ENCODE peak calls at places on chromosomes 1 and 21, in ten cellular contexts. O, R, Z, B, V, G, E, Q, U and T are unnamed samples.

GRCh38 chr1:79322511-79323027 is 316.0 kb upstream of the ADGRL4 start:
- DNase-seq in O (no peak), R (no peak), Z (no peak), B (no peak), V (peak; percentile 12), G (no peak), E (no peak), Q (no peak), U (no peak), T (no peak)

GRCh38 chr1:159229896-159230295 is 25.2 kb downstream of the ACKR1 start:
- DNase-seq in O (no peak), R (no peak), Z (no peak), B (no peak), V (no peak), G (no peak), E (no peak), Q (no peak), U (no peak), T (no peak)

GRCh38 chr1:60436148-60436547 is 362.6 kb upstream of the C1orf87 start:
- DNase-seq in O (no peak), R (no peak), Z (no peak), B (no peak), V (no peak), G (no peak), E (no peak), Q (no peak), U (no peak), T (no peak)

GRCh38 chr1:30023300-30024022 is 699.9 kb downstream of the MATN1 start:
- DNase-seq in O (no peak), R (no peak), Z (no peak), B (no peak), V (no peak), G (no peak), E (no peak), Q (no peak), U (no peak), T (no peak)

GRCh38 chr21:29145354-29145782 is 14.9 kb downstream of the MAP3K7CL start:
- DNase-seq in O (peak; percentile 37), R (no peak), Z (no peak), B (no peak), V (peak; percentile 95), G (no peak), E (no peak), Q (peak; percentile 90), U (no peak), T (no peak)

GRCh38 chr1:81760487-81761097 is 40.1 kb upstream of the ADGRL2 start:
- DNase-seq in O (no peak), R (no peak), Z (no peak), B (no peak), V (peak; percentile 27), G (no peak), E (no peak), Q (peak; percentile 61), U (no peak), T (no peak)

GRCh38 chr1:5830771-5831599 is 161.2 kb downstream of the NPHP4 start:
- DNase-seq in O (no peak), R (no peak), Z (no peak), B (no peak), V (no peak), G (no peak), E (no peak), Q (no peak), U (no peak), T (peak; percentile 16)

GRCh38 chr21:16264314-16264713 is 534.5 kb downstream of the USP25 start:
- DNase-seq in O (no peak), R (no peak), Z (no peak), B (no peak), V (no peak), G (no peak), E (no peak), Q (no peak), U (no peak), T (peak; percentile 6)

GRCh38 chr1:98452162-98452561 is 209.4 kb upstream of the SNX7 start:
- DNase-seq in O (no peak), R (no peak), Z (no peak), B (no peak), V (no peak), G (no peak), E (no peak), Q (no peak), U (peak; percentile 84), T (no peak)

GRCh38 chr1:191174298-191174697 is 696.6 kb upstream of the BRINP3 start:
- DNase-seq in O (no peak), R (peak; percentile 52), Z (no peak), B (no peak), V (no peak), G (no peak), E (no peak), Q (no peak), U (no peak), T (peak; percentile 21)

GRCh38 chr21:45234906-45235305 is 52.8 kb downstream of the POFUT2 start:
- DNase-seq in O (no peak), R (no peak), Z (no peak), B (no peak), V (no peak), G (no peak), E (no peak), Q (no peak), U (no peak), T (no peak)

GRCh38 chr1:198333744-198334143 is 176.9 kb downstream of the NEK7 start:
- DNase-seq in O (no peak), R (no peak), Z (no peak), B (no peak), V (peak; percentile 41), G (no peak), E (no peak), Q (no peak), U (no peak), T (no peak)

GRCh38 chr21:15514073-15514946 is 215.5 kb upstream of the USP25 start:
- DNase-seq in O (no peak), R (peak; percentile 64), Z (peak; percentile 80), B (peak; percentile 18), V (no peak), G (no peak), E (peak; percentile 52), Q (no peak), U (no peak), T (peak; percentile 89)

GRCh38 chr1:29249170-29249691 is 12.9 kb downstream of the PTPRU start:
- DNase-seq in O (no peak), R (no peak), Z (no peak), B (no peak), V (peak; percentile 39), G (no peak), E (no peak), Q (no peak), U (no peak), T (peak; percentile 39)

GRCh38 chr1:194295690-194296089 is 1109.3 kb upstream of the B3GALT2 start:
- DNase-seq in O (peak; percentile 7), R (no peak), Z (peak; percentile 65), B (no peak), V (peak; percentile 74), G (no peak), E (no peak), Q (peak; percentile 42), U (no peak), T (peak; percentile 60)

GRCh38 chr1:228782662-228783414 is 47.6 kb downstream of the RHOU start:
- DNase-seq in O (no peak), R (no peak), Z (no peak), B (no peak), V (no peak), G (no peak), E (peak; percentile 70), Q (no peak), U (no peak), T (no peak)

GRCh38 chr1:93581917-93582850 is 99.5 kb downstream of the BCAR3 start:
- DNase-seq in O (no peak), R (no peak), Z (no peak), B (no peak), V (no peak), G (no peak), E (peak; percentile 68), Q (no peak), U (no peak), T (no peak)

GRCh38 chr1:220747426-220748090 is 564 bp upstream of the MTARC2 start:
- DNase-seq in O (no peak), R (no peak), Z (no peak), B (no peak), V (no peak), G (no peak), E (no peak), Q (no peak), U (no peak), T (no peak)

GRCh38 chr1:173393655-173393993 is 83.5 kb upstream of the PRDX6 start:
- DNase-seq in O (no peak), R (no peak), Z (no peak), B (no peak), V (peak; percentile 24), G (no peak), E (no peak), Q (peak; percentile 78), U (no peak), T (no peak)

GRCh38 chr1:22814176-22815042 is 103.8 kb downstream of the EPHB2 start:
- DNase-seq in O (no peak), R (no peak), Z (no peak), B (no peak), V (no peak), G (no peak), E (peak; percentile 48), Q (no peak), U (no peak), T (no peak)

GRCh38 chr1:147608601-147609000 is 61.7 kb downstream of the ACP6 start:
- DNase-seq in O (no peak), R (no peak), Z (no peak), B (no peak), V (no peak), G (no peak), E (no peak), Q (no peak), U (no peak), T (no peak)

GRCh38 chr1:55400560-55400959 is 185.4 kb upstream of the USP24 start:
- DNase-seq in O (no peak), R (no peak), Z (no peak), B (no peak), V (no peak), G (no peak), E (no peak), Q (no peak), U (no peak), T (no peak)

GRCh38 chr1:210363119-210363518 is 34.4 kb downstream of the HHAT start:
- DNase-seq in O (no peak), R (no peak), Z (no peak), B (no peak), V (no peak), G (no peak), E (no peak), Q (no peak), U (no peak), T (no peak)

GRCh38 chr1:9062846-9063245 is 6.6 kb downstream of the SLC2A5 start:
- DNase-seq in O (no peak), R (no peak), Z (no peak), B (no peak), V (no peak), G (no peak), E (no peak), Q (no peak), U (no peak), T (no peak)

GRCh38 chr1:38989979-38990378 is 1.1 kb upstream of the AKIRIN1 start:
- DNase-seq in O (no peak), R (no peak), Z (no peak), B (no peak), V (no peak), G (no peak), E (no peak), Q (no peak), U (no peak), T (no peak)

GRCh38 chr1:26771285-26771642 is 16.5 kb upstream of the PIGV start:
- DNase-seq in O (no peak), R (no peak), Z (no peak), B (no peak), V (no peak), G (no peak), E (no peak), Q (no peak), U (no peak), T (no peak)

GRCh38 chr1:150554086-150554452 is 4.9 kb downstream of the ADAMTSL4 start:
- DNase-seq in O (no peak), R (no peak), Z (no peak), B (no peak), V (no peak), G (no peak), E (no peak), Q (no peak), U (no peak), T (no peak)

GRCh38 chr1:244296447-244296846 is 155.3 kb downstream of the ADSS2 start:
- DNase-seq in O (no peak), R (no peak), Z (no peak), B (no peak), V (no peak), G (no peak), E (no peak), Q (no peak), U (no peak), T (peak; percentile 15)